ENCODE peak calls at places on chromosomes 5 and 9, in four cellular contexts. N is NCI-H446 treated with DMSO at 0.1 percent for 48 hours, P is T-helper 2 cell, T is T-helper 1 cell. F is an unnamed sample.

GRCh38 chr5:59557572-59557971 is 336.0 kb downstream of the PDE4D start:
- DNase-seq in P (no peak), N (no peak), T (no peak), F (no peak)

GRCh38 chr5:100777680-100778281 is 125.3 kb downstream of the ST8SIA4 start:
- DNase-seq in T (no peak), N (no peak), P (no peak), F (peak; percentile 30)

GRCh38 chr5:54021413-54022155 is 288.8 kb downstream of the ARL15 start:
- DNase-seq in P (no peak), T (no peak), N (no peak), F (no peak)

GRCh38 chr5:163867324-163867723 is 361.9 kb downstream of the MAT2B start:
- DNase-seq in P (no peak), N (no peak), T (no peak), F (no peak)

GRCh38 chr9:14660721-14661120 is 32.5 kb downstream of the ZDHHC21 start:
- DNase-seq in N (no peak), P (no peak), T (no peak), F (no peak)

GRCh38 chr9:68669189-68669588 is 35.9 kb upstream of the PIP5K1B start:
- DNase-seq in T (no peak), P (no peak), N (no peak), F (no peak)

GRCh38 chr9:100591639-100592412 is 13.9 kb downstream of the CAVIN4 start:
- DNase-seq in T (no peak), N (no peak), P (no peak), F (no peak)

GRCh38 chr9:20409321-20410092 is 212.8 kb downstream of the MLLT3 start:
- DNase-seq in P (no peak), N (no peak), T (no peak), F (no peak)

GRCh38 chr5:17325770-17326599 is 108.6 kb downstream of the BASP1 start:
- DNase-seq in T (no peak), N (no peak), P (no peak), F (no peak)

GRCh38 chr9:4113711-4114110 is 186.2 kb downstream of the GLIS3 start:
- DNase-seq in N (no peak), P (no peak), T (no peak), F (no peak)

GRCh38 chr9:113511856-113512761 is 48.6 kb downstream of the RGS3 start:
- DNase-seq in P (peak; percentile 91), N (no peak), T (peak; percentile 38), F (no peak)

GRCh38 chr5:67105270-67105669 is 91.3 kb downstream of the CD180 start:
- DNase-seq in T (no peak), P (no peak), N (no peak), F (no peak)

GRCh38 chr5:137563646-137564474 is 64.7 kb upstream of the SPOCK1 start:
- DNase-seq in P (no peak), N (peak; percentile 30), T (no peak), F (no peak)

GRCh38 chr5:64691333-64691732 is 1.0 kb downstream of the SHISAL2B start:
- DNase-seq in T (no peak), P (no peak), N (no peak), F (no peak)

GRCh38 chr9:71249729-71250317 is 128.4 kb upstream of the TRPM3 start:
- DNase-seq in P (no peak), T (no peak), N (peak; percentile 1), F (peak; percentile 46)

GRCh38 chr9:115671236-115671770 is 482.3 kb upstream of the PAPPA start:
- DNase-seq in P (no peak), T (no peak), N (no peak), F (no peak)

GRCh38 chr9:115675834-115676233 is 477.8 kb upstream of the PAPPA start:
- DNase-seq in P (no peak), N (no peak), T (no peak), F (no peak)

F was measured in testis.